ENCODE peak calls at places on chromosomes 3 and 15, in six cellular contexts. One of them, this sample, is unnamed.

GRCh38 chr3:133476971-133477375 is 77.1 kb downstream of the BFSP2 start:
- DNase-seq in memory B cell: no peak
- DNase-seq in hypothalamus: no peak
- DNase-seq in effector CD4-positive, alpha-beta T cell: no peak
- DNase-seq in neuronal stem cell: no peak
- DNase-seq in left ventricle myocardium inferior: no peak
- DNase-seq in this sample: no peak

GRCh38 chr3:61682671-61683408 is 121.5 kb downstream of the PTPRG start:
- DNase-seq in memory B cell: no peak
- DNase-seq in hypothalamus: no peak
- DNase-seq in effector CD4-positive, alpha-beta T cell: no peak
- DNase-seq in neuronal stem cell: no peak
- DNase-seq in left ventricle myocardium inferior: no peak
- DNase-seq in this sample: no peak

GRCh38 chr3:27678234-27678633 is 43.9 kb downstream of the EOMES start:
- DNase-seq in memory B cell: no peak
- DNase-seq in hypothalamus: no peak
- DNase-seq in effector CD4-positive, alpha-beta T cell: no peak
- DNase-seq in neuronal stem cell: no peak
- DNase-seq in left ventricle myocardium inferior: no peak
- DNase-seq in this sample: no peak

GRCh38 chr3:24551626-24552025 is 57.0 kb upstream of the THRB start:
- DNase-seq in memory B cell: no peak
- DNase-seq in hypothalamus: no peak
- DNase-seq in effector CD4-positive, alpha-beta T cell: no peak
- DNase-seq in neuronal stem cell: no peak
- DNase-seq in left ventricle myocardium inferior: no peak
- DNase-seq in this sample: no peak

GRCh38 chr3:172070799-172071198 is 31.4 kb downstream of the FNDC3B start:
- DNase-seq in memory B cell: no peak
- DNase-seq in hypothalamus: no peak
- DNase-seq in effector CD4-positive, alpha-beta T cell: no peak
- DNase-seq in neuronal stem cell: no peak
- DNase-seq in left ventricle myocardium inferior: no peak
- DNase-seq in this sample: no peak

GRCh38 chr3:4744405-4745239 is 234.6 kb upstream of the BHLHE40 start:
- DNase-seq in memory B cell: no peak
- DNase-seq in hypothalamus: no peak
- DNase-seq in effector CD4-positive, alpha-beta T cell: no peak
- DNase-seq in neuronal stem cell: no peak
- DNase-seq in left ventricle myocardium inferior: no peak
- DNase-seq in this sample: no peak

GRCh38 chr3:101203411-101203810 is 117.0 kb downstream of the IMPG2 start:
- DNase-seq in memory B cell: no peak
- DNase-seq in hypothalamus: no peak
- DNase-seq in effector CD4-positive, alpha-beta T cell: no peak
- DNase-seq in neuronal stem cell: no peak
- DNase-seq in left ventricle myocardium inferior: no peak
- DNase-seq in this sample: no peak

GRCh38 chr3:170907519-170908234 is 760 bp downstream of the EIF5A2 start:
- DNase-seq in memory B cell: no peak
- DNase-seq in hypothalamus: no peak
- DNase-seq in effector CD4-positive, alpha-beta T cell: no peak
- DNase-seq in neuronal stem cell: no peak
- DNase-seq in left ventricle myocardium inferior: no peak
- DNase-seq in this sample: no peak

GRCh38 chr3:64214002-64214696 is 11.1 kb downstream of the PRICKLE2 start:
- DNase-seq in memory B cell: no peak
- DNase-seq in hypothalamus: no peak
- DNase-seq in effector CD4-positive, alpha-beta T cell: no peak
- DNase-seq in neuronal stem cell: no peak
- DNase-seq in left ventricle myocardium inferior: peak
- DNase-seq in this sample: no peak

GRCh38 chr15:26866298-26867198 is at the start of gene GABRA5:
- DNase-seq in memory B cell: no peak
- DNase-seq in hypothalamus: peak
- DNase-seq in effector CD4-positive, alpha-beta T cell: no peak
- DNase-seq in neuronal stem cell: peak
- DNase-seq in left ventricle myocardium inferior: no peak
- DNase-seq in this sample: no peak

GRCh38 chr3:71104586-71104985 is 478.9 kb downstream of the FOXP1 start:
- DNase-seq in memory B cell: no peak
- DNase-seq in hypothalamus: no peak
- DNase-seq in effector CD4-positive, alpha-beta T cell: no peak
- DNase-seq in neuronal stem cell: no peak
- DNase-seq in left ventricle myocardium inferior: no peak
- DNase-seq in this sample: no peak

GRCh38 chr3:15171096-15171495 is 35.0 kb upstream of the CAPN7 start:
- DNase-seq in memory B cell: no peak
- DNase-seq in hypothalamus: no peak
- DNase-seq in effector CD4-positive, alpha-beta T cell: no peak
- DNase-seq in neuronal stem cell: no peak
- DNase-seq in left ventricle myocardium inferior: no peak
- DNase-seq in this sample: no peak